ENCODE peak calls at places on chromosomes 13 and 19, in seven cellular contexts. C is neural progenitor cell; V is CD8-positive, alpha-beta T cell; D is brain microvascular endothelial cell; P is heart left ventricle; F is suprapubic skin; J is breast epithelium. B is an unnamed sample.

GRCh38 chr19:5103061-5103701 is 134.3 kb downstream of the KDM4B start:
- DNase-seq in F (no peak), C (no peak), D (no peak), J (peak), P (peak), V (no peak), B (peak)

GRCh38 chr13:72952529-72953141 is 106.2 kb upstream of the KLF5 start:
- DNase-seq in J (no peak), P (no peak), V (no peak), D (no peak), C (no peak), F (no peak), B (peak)

GRCh38 chr19:35773020-35773809 is 2.1 kb upstream of the ARHGAP33 start:
- DNase-seq in J (no peak), F (no peak), P (no peak), D (no peak), V (no peak), C (no peak), B (no peak)

GRCh38 chr13:46655727-46656180 is 102.8 kb downstream of the LRCH1 start:
- DNase-seq in F (no peak), C (peak), P (no peak), V (no peak), D (no peak), J (no peak), B (no peak)

GRCh38 chr13:41547253-41548000 is 90.1 kb downstream of the RGCC start:
- DNase-seq in P (peak), V (no peak), J (no peak), C (no peak), D (no peak), F (no peak), B (peak)

GRCh38 chr13:76293346-76293745 is 592.9 kb downstream of the KCTD12 start:
- DNase-seq in F (no peak), D (no peak), P (no peak), V (no peak), J (no peak), C (no peak), B (no peak)

GRCh38 chr19:52224211-52224610 is 34.4 kb downstream of the PPP2R1A start:
- DNase-seq in P (no peak), D (no peak), J (no peak), V (no peak), F (no peak), C (no peak), B (no peak)

GRCh38 chr19:12952488-12953455 is 4.3 kb downstream of the GADD45GIP1 start:
- DNase-seq in F (no peak), D (peak), P (no peak), V (no peak), C (no peak), J (no peak), B (no peak)

GRCh38 chr13:55777612-55778011 is 1363.1 kb upstream of the PRR20A start:
- DNase-seq in V (no peak), D (no peak), P (no peak), C (no peak), F (no peak), J (no peak), B (no peak)

GRCh38 chr19:12913871-12914690 is 5.0 kb downstream of the SYCE2 start:
- DNase-seq in J (no peak), D (no peak), C (peak), V (peak), P (no peak), F (no peak), B (no peak)

DNA sequence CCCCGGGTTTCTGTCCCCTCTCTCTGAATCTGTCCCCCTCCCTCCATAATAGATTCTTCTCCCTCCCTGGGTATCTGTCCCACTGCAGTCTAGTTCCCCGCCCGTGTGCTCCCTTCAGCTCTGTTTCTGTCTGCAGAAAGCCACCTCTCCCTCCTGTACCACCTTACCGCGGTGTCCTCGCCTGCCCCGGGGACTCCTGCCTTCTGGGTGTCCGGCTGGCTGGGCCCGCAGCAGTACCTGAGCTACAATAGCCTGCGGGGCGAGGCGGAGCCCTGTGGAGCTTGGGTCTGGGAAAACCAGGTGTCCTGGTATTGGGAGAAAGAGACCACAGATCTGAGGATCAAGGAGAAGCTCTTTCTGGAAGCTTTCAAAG is 1.3 kb downstream of the FCGRT start:
- DNase-seq in P (no peak), F (no peak), V (no peak), C (no peak), D (no peak), J (no peak), B (no peak)
- H3K4me3 ChIP-seq in P (peak), F (peak), V (peak), C (peak), D (peak), J (peak), B (no peak)

GRCh38 chr13:79044415-79044814 is 361.6 kb downstream of the RBM26 start:
- DNase-seq in P (no peak), F (no peak), J (no peak), V (no peak), D (no peak), C (no peak), B (no peak)

DNA sequence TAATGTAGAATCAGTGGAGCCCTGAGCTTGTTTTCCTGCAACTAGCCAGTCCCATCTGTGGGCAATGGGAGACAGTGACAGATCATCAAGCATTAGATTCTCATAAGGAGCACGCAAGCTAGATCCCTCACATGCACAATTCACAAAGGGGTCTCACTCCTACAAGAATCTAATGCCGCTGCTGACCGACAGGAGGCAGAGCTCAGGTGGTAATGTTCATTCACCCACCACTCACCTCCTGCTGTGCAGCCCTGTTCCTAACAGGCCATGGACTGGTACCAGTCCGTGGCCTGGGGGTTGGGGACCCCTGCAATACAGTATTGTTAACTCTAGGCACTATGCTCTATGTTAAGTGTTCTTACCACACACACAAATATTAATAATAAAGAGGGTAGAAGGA is 362.8 kb downstream of the RBM26 start:
- DNase-seq in D (no peak), P (no peak), V (no peak), J (no peak), F (no peak), C (no peak), B (no peak)
- TF ChIP-seq CTCF in D (no peak), P (no peak), V (no peak), J (no peak), F (no peak), C (no peak), B (no peak)

GRCh38 chr19:2527716-2528115 is 51.8 kb downstream of the GADD45B start:
- DNase-seq in P (no peak), V (no peak), F (no peak), J (no peak), D (no peak), C (no peak), B (no peak)

GRCh38 chr19:2529473-2529918 is 53.6 kb downstream of the GADD45B start:
- DNase-seq in P (no peak), C (no peak), V (no peak), D (peak), J (no peak), F (no peak), B (no peak)

GRCh38 chr19:2527171-2527570 is 51.2 kb downstream of the GADD45B start:
- DNase-seq in F (no peak), V (no peak), C (no peak), J (no peak), D (no peak), P (no peak), B (no peak)

GRCh38 chr19:2524840-2525723 is 49.2 kb downstream of the GADD45B start:
- DNase-seq in J (peak), F (no peak), C (no peak), D (peak), P (no peak), V (no peak), B (no peak)

DNA sequence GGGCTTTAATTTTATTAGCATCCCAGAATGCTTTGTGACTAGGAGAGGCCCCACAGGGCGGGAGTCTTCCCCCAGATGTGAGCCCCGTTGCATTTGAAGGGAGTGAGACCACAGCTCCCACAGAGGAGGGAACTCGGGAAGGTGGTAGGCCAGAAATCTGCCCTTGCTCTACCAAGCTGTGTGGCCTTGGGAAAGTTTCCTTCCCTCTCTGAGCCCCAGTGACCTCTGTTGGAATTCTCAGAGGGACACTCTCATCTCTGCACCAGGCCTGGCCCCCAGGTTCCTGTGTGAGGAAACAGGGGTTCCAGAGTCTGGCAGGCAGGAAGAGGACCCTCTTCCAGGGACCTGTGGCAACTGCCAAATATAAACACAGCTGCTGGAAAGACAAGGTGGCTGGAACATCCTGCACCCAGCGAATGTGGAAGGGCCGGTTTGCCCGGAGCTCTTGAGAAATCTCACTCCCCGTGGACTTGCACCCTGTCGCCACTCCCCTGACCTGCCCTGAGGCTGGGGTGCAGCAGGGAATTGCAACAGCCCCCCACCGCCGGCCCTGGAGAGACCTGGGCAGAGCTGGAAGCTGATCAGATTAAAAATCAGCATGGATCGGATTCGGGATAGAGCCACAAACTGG is 52.7 kb downstream of the GADD45B start:
- DNase-seq in J (peak), V (no peak), D (no peak), F (no peak), P (no peak), C (no peak), B (no peak)
- H3K27ac ChIP-seq in J (peak), V (no peak), D (peak), F (peak), P (no peak), C (no peak), B (no peak)

DNA sequence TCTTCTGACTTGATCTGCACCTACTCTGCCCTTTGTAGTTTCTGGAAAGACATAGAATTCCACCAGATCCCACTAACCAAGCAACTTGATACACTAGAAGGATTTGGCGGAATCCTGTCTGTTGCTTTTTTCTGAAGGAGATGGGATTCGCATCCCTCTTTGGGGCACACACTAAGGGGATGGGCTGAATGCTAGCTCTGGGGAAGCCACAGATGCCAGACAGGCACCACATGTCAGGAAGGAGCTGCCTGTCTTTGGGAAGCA is 52.1 kb downstream of the SERP2 start:
- DNase-seq in C (no peak), F (no peak), P (no peak), V (no peak), J (no peak), D (no peak), B (no peak)
- H3K4me3 ChIP-seq in C (no peak), F (no peak), P (no peak), V (no peak), J (no peak), D (no peak), B (no peak)

DNA sequence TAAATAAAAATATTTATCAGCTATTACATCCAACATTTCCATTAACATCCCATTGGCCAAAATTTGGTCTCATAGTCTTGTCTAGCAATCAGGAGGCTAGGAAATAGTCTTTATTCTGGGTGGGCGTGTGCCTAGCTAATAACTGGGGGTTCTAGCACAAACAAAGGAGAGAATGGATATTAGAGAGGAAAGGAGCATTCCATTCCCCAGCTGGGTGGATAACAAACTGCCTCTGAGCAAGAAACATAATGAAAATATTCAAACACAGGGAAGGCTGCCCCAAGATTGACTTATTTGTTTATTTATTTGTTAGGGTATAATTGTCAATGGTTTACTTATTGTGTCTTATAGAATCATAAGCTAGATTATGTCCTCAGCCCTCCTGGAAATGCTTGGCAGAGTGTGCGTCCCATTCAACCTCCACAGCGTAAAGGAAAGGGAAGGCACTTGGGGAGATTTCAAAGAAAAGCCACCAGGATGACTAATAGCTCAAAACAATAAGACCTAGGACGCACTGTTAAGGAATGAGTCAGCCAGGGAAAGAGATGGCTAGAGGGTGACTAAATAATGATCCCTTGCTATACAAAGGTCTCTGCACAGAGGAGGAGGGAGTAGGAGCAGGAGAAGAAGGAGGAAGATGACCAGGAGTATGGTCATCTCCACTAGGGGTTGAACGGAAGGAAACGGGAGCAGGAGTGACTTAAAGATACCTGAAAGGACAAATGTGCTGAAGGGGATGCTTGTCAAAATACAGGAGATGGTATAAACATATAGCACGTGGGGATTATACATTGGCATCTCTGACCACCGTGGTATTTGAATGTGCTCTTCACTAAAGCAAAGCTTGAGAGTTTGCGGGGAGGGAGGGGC is 23.5 kb upstream of the USP12 start:
- DNase-seq in F (no peak), J (no peak), V (no peak), C (peak), D (peak), P (no peak), B (no peak)
- TF ChIP-seq CTCF in F (no peak), J (no peak), V (no peak), C (no peak), D (peak), P (no peak), B (no peak)

DNA sequence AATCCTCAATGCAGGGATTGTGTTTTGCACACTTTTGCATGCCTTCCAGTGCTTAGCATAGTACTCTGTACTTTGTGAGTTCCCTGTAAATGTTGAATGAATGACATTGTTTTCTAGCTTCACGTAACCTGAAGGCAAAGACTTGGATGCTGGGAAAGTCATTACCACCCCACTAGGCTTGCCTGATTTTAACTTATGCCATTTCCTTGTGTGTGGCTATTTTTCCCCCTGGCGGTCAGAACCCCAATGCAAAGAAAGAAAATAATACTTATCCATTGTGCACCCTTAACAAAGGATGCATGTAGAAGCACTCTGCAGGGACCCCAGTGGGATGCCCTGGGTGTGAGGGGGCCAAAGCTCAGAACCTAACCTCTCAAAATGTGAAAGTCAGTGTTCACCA is 1.2 kb upstream of the ENOX1 start:
- DNase-seq in P (no peak), F (no peak), C (peak), V (no peak), J (no peak), D (peak), B (no peak)
- H3K27ac ChIP-seq in P (no peak), F (no peak), C (no peak), V (no peak), J (no peak), D (no peak), B (no peak)

GRCh38 chr13:113882716-113883115 is 18.8 kb upstream of the GAS6 start:
- DNase-seq in P (no peak), C (no peak), D (no peak), J (no peak), F (peak), V (no peak), B (no peak)
- H3K4me3 ChIP-seq in P (peak), C (no peak), D (no peak), J (no peak), F (no peak), V (no peak), B (no peak)

DNA sequence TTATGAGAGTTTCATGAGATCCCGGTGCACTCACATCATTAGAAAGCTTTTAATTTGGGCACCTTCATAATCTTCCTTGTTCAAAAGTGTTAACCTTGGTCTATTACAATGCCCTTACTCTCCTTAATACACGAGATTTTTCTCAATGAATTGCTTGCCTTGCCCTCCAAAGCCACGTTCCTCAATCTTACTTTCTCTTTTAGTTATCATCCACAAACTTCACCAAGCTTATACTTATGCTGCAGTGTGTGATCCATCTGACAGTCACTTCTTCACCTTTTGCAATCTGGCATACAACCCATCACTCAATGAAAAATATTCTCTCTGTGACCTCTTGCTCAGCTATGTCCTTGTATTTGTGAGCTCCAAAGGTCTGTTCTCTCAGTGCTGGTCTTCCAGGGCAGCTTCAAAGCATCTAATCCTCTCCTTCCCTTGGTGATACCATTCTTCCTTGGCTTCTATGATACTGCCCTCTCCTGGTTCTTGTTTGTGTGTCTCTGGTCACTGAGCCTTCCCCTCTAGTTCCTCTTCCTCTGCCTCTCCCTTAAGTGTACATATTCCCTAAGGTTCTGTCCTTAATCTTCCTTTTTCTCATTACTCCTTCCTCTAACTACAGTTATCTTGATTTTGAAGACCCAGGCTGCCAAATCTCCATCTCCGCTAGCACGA is 202.2 kb upstream of the STARD13 start:
- DNase-seq in C (peak), D (no peak), P (no peak), V (no peak), F (no peak), J (no peak), B (no peak)
- TF ChIP-seq CTCF in C (peak), D (peak), P (peak), V (no peak), F (peak), J (peak), B (no peak)

GRCh38 chr13:110620596-110620995 is 5.3 kb downstream of the NAXD start:
- DNase-seq in C (no peak), P (no peak), V (no peak), D (no peak), J (no peak), F (no peak), B (no peak)
- H3K27ac ChIP-seq in C (no peak), P (no peak), V (no peak), D (no peak), J (no peak), F (no peak), B (no peak)

GRCh38 chr19:39310558-39311311 is 9.9 kb downstream of the LRFN1 start:
- DNase-seq in F (no peak), V (no peak), J (no peak), P (no peak), D (no peak), C (peak), B (no peak)

GRCh38 chr19:39307822-39308530 is 11.8 kb downstream of the IFNL1 start:
- DNase-seq in F (peak), P (no peak), J (no peak), D (no peak), C (peak), V (no peak), B (no peak)

GRCh38 chr19:39307233-39307821 is 11.1 kb downstream of the IFNL1 start:
- DNase-seq in V (no peak), J (no peak), C (peak), F (peak), D (no peak), P (no peak), B (no peak)

GRCh38 chr19:39306075-39306474 is 9.9 kb downstream of the IFNL1 start:
- DNase-seq in P (no peak), J (no peak), C (no peak), D (no peak), V (no peak), F (no peak), B (no peak)

DNA sequence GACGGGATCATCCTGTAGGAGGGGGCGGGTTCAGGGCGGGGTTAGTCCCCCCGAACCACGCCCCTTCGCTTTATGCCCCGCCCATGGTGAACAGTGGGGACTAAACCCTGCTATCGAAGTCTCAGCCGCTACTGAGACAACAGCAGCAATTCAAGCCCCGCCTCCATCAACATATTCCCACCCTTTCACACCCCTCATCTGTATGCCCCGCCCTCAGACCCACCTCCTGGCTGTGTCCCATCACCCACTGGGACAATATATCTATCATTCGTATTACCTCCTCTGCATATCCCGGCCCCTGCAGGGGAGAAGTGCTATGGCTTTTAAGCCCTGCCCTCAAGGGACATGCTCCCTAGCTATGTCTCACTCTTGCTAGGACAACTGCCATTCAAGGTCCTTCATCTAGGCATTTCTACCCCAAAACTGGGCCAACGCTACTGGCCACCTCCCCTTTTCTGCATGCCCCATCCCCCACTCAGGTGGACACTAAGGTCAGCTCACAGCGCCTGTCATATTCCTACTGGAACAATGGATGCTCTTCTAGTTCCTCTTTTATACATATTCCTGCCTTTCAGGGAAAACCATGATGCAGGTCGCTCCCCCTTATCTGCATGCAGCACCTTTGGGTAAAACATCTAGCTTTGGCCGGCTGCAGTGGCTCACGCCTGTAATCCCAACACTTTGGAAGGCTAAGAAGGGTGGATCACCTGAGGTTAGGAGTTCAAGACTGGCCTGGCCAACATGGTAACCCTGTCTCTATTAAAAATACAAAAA is 11.9 kb downstream of the LRFN1 start:
- DNase-seq in P (no peak), C (peak), F (peak), D (no peak), V (no peak), J (no peak), B (no peak)
- H3K4me3 ChIP-seq in P (no peak), C (peak), F (no peak), D (no peak), V (no peak), J (no peak), B (no peak)